ENCODE peak calls at places on chromosomes 4 and X, in ten cellular contexts. N, A, H, W, Q, F, E, S, Z and O are unnamed samples.

GRCh38 chr4:72360075-72360474 is 208.9 kb downstream of the ADAMTS3 start:
- DNase-seq in N (no peak), A (no peak), H (no peak), W (no peak), Q (no peak), F (no peak), E (no peak), S (no peak), Z (no peak), O (no peak)

GRCh38 chr4:163544407-163545038 is 50.0 kb downstream of the TMA16 start:
- DNase-seq in N (peak; percentile 65), A (peak; percentile 26), H (peak; percentile 34), W (no peak), Q (peak; percentile 74), F (peak; percentile 81), E (peak; percentile 68), S (peak; percentile 50), Z (peak; percentile 40), O (peak; percentile 66)

GRCh38 chr4:24988776-24989175 is 42.0 kb downstream of the LGI2 start:
- DNase-seq in N (peak; percentile 55), A (peak; percentile 3), H (no peak), W (peak; percentile 87), Q (no peak), F (peak; percentile 46), E (peak; percentile 60), S (no peak), Z (peak; percentile 58), O (peak; percentile 35)

GRCh38 chr4:99507762-99508161 is 3.1 kb upstream of the C4orf17 start:
- DNase-seq in N (peak; percentile 3), A (no peak), H (no peak), W (no peak), Q (no peak), F (no peak), E (peak; percentile 17), S (no peak), Z (no peak), O (no peak)

GRCh38 chr4:136526517-136526916 is 1005.8 kb downstream of the PCDH18 start:
- DNase-seq in N (peak; percentile 7), A (no peak), H (no peak), W (no peak), Q (no peak), F (no peak), E (peak; percentile 51), S (no peak), Z (no peak), O (no peak)

GRCh38 chr4:183950536-183950935 is 45.4 kb downstream of the STOX2 start:
- DNase-seq in N (no peak), A (no peak), H (no peak), W (no peak), Q (no peak), F (no peak), E (no peak), S (no peak), Z (no peak), O (no peak)

GRCh38 chr4:25504932-25505636 is 128.0 kb downstream of the ANAPC4 start:
- DNase-seq in N (no peak), A (no peak), H (no peak), W (no peak), Q (no peak), F (no peak), E (no peak), S (no peak), Z (no peak), O (no peak)

GRCh38 chr4:528835-529234 is 29.8 kb downstream of the PIGG start:
- DNase-seq in N (no peak), A (no peak), H (no peak), W (no peak), Q (no peak), F (no peak), E (no peak), S (no peak), Z (no peak), O (no peak)

GRCh38 chr4:112759313-112759712 is 122.4 kb downstream of the LARP7 start:
- DNase-seq in N (no peak), A (no peak), H (no peak), W (peak; percentile 75), Q (no peak), F (no peak), E (no peak), S (no peak), Z (no peak), O (peak; percentile 98)

GRCh38 chr4:18568600-18568999 is 547.0 kb upstream of the LCORL start:
- DNase-seq in N (peak; percentile 15), A (peak; percentile 9), H (no peak), W (no peak), Q (no peak), F (peak; percentile 12), E (no peak), S (no peak), Z (no peak), O (no peak)

GRCh38 chr4:137755033-137755471 is 222.8 kb upstream of the PCDH18 start:
- DNase-seq in N (peak; percentile 76), A (no peak), H (no peak), W (no peak), Q (no peak), F (no peak), E (peak; percentile 66), S (no peak), Z (peak; percentile 90), O (no peak)

GRCh38 chrX:15194136-15194535 is 75.7 kb downstream of the ASB9 start:
- DNase-seq in N (no peak), A (no peak), H (no peak), W (no peak), Q (no peak), F (no peak), E (no peak), S (no peak), Z (peak; percentile 3), O (no peak)

GRCh38 chr4:16226816-16227461 is 668 bp upstream of the TAPT1 start:
- DNase-seq in N (peak; percentile 33), A (no peak), H (peak; percentile 75), W (no peak), Q (peak; percentile 78), F (peak; percentile 74), E (peak; percentile 52), S (peak; percentile 26), Z (peak; percentile 23), O (peak; percentile 71)

GRCh38 chr4:85603437-85604336 is 128.7 kb downstream of the ARHGAP24 start:
- DNase-seq in N (peak; percentile 87), A (peak; percentile 72), H (no peak), W (no peak), Q (no peak), F (no peak), E (peak; percentile 7), S (no peak), Z (peak; percentile 28), O (no peak)

GRCh38 chr4:40388248-40388647 is 53.1 kb downstream of the CHRNA9 start:
- DNase-seq in N (no peak), A (no peak), H (no peak), W (no peak), Q (no peak), F (no peak), E (no peak), S (no peak), Z (no peak), O (no peak)

GRCh38 chr4:17823871-17824669 is 13.3 kb downstream of the NCAPG start:
- DNase-seq in N (no peak), A (no peak), H (no peak), W (no peak), Q (no peak), F (no peak), E (no peak), S (no peak), Z (peak; percentile 22), O (no peak)

GRCh38 chr4:76306882-76307669 is 543 bp downstream of the STBD1 start:
- DNase-seq in N (peak; percentile 49), A (peak; percentile 49), H (peak; percentile 71), W (peak; percentile 13), Q (peak; percentile 72), F (peak; percentile 74), E (peak; percentile 69), S (peak; percentile 35), Z (peak; percentile 57), O (peak; percentile 77)

GRCh38 chrX:118862086-118862485 is 38.5 kb downstream of the ZCCHC12 start:
- DNase-seq in N (peak; percentile 7), A (no peak), H (no peak), W (no peak), Q (no peak), F (no peak), E (no peak), S (no peak), Z (no peak), O (no peak)

GRCh38 chr4:86934147-86934771 is 552 bp upstream of the AFF1 start:
- DNase-seq in N (peak; percentile 26), A (no peak), H (no peak), W (no peak), Q (no peak), F (peak; percentile 31), E (peak; percentile 26), S (no peak), Z (no peak), O (peak; percentile 32)

GRCh38 chr4:106208481-106209460 is 107.2 kb downstream of the TBCK start:
- DNase-seq in N (no peak), A (no peak), H (no peak), W (no peak), Q (no peak), F (no peak), E (no peak), S (no peak), Z (no peak), O (no peak)

GRCh38 chr4:7904108-7904516 is 35.5 kb downstream of the AFAP1 start:
- DNase-seq in N (peak; percentile 71), A (no peak), H (no peak), W (no peak), Q (no peak), F (peak; percentile 45), E (peak; percentile 84), S (no peak), Z (peak; percentile 96), O (peak; percentile 60)